ENCODE peak calls at places on chromosomes 2 and 18, in eight cellular contexts. Q, P, J, H, G, S, B and K are unnamed samples.

GRCh38 chr2:143132360-143132759 is 3.1 kb downstream of the ARHGAP15 start:
- DNase-seq in Q (no peak), P (no peak), J (no peak), H (no peak), G (no peak), S (no peak), B (no peak), K (no peak)

GRCh38 chr2:228417966-228418365 is 236.5 kb upstream of the SPHKAP start:
- DNase-seq in Q (no peak), P (no peak), J (no peak), H (no peak), G (no peak), S (no peak), B (no peak), K (no peak)

GRCh38 chr2:181904022-181904632 is 12.6 kb downstream of the ITPRID2 start:
- DNase-seq in Q (no peak), P (peak; percentile 21), J (no peak), H (no peak), G (peak; percentile 89), S (peak; percentile 50), B (no peak), K (no peak)

GRCh38 chr2:47907097-47907781 is 941 bp upstream of the FBXO11 start:
- DNase-seq in Q (peak; percentile 42), P (peak; percentile 20), J (no peak), H (no peak), G (no peak), S (no peak), B (peak; percentile 27), K (peak; percentile 63)

GRCh38 chr18:35513181-35513932 is 15.6 kb upstream of the INO80C start:
- DNase-seq in Q (peak; percentile 20), P (peak; percentile 43), J (peak; percentile 45), H (no peak), G (no peak), S (peak; percentile 54), B (peak; percentile 27), K (no peak)

GRCh38 chr2:75458201-75458600 is 102.5 kb downstream of the EVA1A start:
- DNase-seq in Q (no peak), P (no peak), J (no peak), H (no peak), G (no peak), S (no peak), B (no peak), K (no peak)

GRCh38 chr2:222805591-222806304 is 55.1 kb upstream of the ACSL3 start:
- DNase-seq in Q (no peak), P (no peak), J (no peak), H (no peak), G (no peak), S (no peak), B (peak; percentile 62), K (no peak)

GRCh38 chr2:184597996-184598312 is 375 bp upstream of the ZNF804A start:
- DNase-seq in Q (peak; percentile 6), P (no peak), J (no peak), H (peak; percentile 27), G (no peak), S (peak; percentile 6), B (no peak), K (no peak)

GRCh38 chr2:30717081-30717650 is 90.1 kb downstream of the CAPN13 start:
- DNase-seq in Q (no peak), P (no peak), J (no peak), H (no peak), G (no peak), S (no peak), B (no peak), K (no peak)

GRCh38 chr2:161436411-161436810 is 20.3 kb downstream of the TBR1 start:
- DNase-seq in Q (no peak), P (no peak), J (no peak), H (no peak), G (no peak), S (peak; percentile 93), B (no peak), K (no peak)

GRCh38 chr2:31524592-31524991 is 56.1 kb downstream of the SRD5A2 start:
- DNase-seq in Q (no peak), P (no peak), J (no peak), H (no peak), G (no peak), S (no peak), B (no peak), K (no peak)

GRCh38 chr2:9552491-9553178 is 3.0 kb downstream of the ADAM17 start:
- DNase-seq in Q (no peak), P (no peak), J (no peak), H (no peak), G (peak; percentile 78), S (peak; percentile 91), B (no peak), K (no peak)

GRCh38 chr18:26322892-26323653 is 96.8 kb downstream of the TAF4B start:
- DNase-seq in Q (no peak), P (no peak), J (no peak), H (no peak), G (no peak), S (peak; percentile 56), B (no peak), K (no peak)

GRCh38 chr2:200174433-200175216 is 131.9 kb upstream of the SPATS2L start:
- DNase-seq in Q (no peak), P (no peak), J (no peak), H (no peak), G (no peak), S (no peak), B (no peak), K (no peak)

GRCh38 chr2:205002390-205002789 is 457.1 kb downstream of the PARD3B start:
- DNase-seq in Q (no peak), P (no peak), J (no peak), H (no peak), G (no peak), S (no peak), B (no peak), K (no peak)

GRCh38 chr2:72915076-72915906 is 2.0 kb upstream of the EMX1 start:
- DNase-seq in Q (no peak), P (peak; percentile 45), J (no peak), H (peak; percentile 13), G (no peak), S (no peak), B (no peak), K (no peak)

DNA sequence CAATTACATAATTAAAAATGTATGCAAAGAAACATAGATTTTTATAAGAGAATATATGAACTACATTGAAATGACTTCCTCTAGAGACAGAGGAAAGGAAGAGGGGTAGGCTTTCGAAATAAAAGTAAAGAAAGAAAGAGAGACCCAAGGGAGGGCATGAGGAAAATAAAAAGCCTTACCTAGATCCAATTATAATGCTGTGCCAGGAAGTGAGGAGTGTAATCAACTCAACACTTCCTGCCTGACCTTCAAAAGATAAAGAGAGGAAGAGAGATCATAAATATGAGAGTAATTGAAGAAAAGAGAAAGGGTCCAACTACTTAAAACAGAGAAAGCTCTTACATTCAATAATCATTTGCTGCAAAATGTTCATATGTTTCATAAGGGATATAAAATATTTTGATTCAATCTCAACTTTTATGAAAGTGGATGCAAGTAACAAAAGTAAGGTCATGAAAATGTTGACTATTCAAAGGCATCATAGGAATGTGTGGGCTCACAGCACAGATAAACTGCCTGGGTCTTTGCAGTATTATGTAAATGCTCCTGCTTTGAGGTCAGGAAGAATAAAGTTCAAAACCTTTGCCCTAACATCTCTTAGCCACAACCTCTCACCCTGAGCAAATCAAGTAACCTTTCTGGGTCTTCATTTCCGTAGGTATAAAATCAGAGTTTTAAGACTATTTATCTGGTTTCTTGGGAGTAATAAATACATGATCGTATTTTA is 1237.7 kb downstream of the LRP1B start:
- DNase-seq in Q (no peak), P (no peak), J (no peak), H (no peak), G (no peak), S (peak; percentile 19), B (no peak), K (no peak)
- H3K27ac ChIP-seq in Q (no peak overlapping the region), P (no peak overlapping the region), J (no peak overlapping the region), H (no peak overlapping the region), G (no peak overlapping the region), S (no peak overlapping the region), B (no peak overlapping the region), K (no peak overlapping the region)

GRCh38 chr2:219175486-219175885 is 1.2 kb downstream of the CNPPD1 start:
- DNase-seq in Q (no peak), P (no peak), J (no peak), H (no peak), G (no peak), S (no peak), B (no peak), K (peak; percentile 40)
- H3K4me1 ChIP-seq in Q (peaks cover 47% of the 10 kb centered on the region), P (peaks cover 14% of the 10 kb centered on the region), J (peaks cover 56% of the 10 kb centered on the region), H (peaks cover 32% of the 10 kb centered on the region), G (peaks cover 18% of the 10 kb centered on the region), S (peaks cover 8% of the 10 kb centered on the region), B (no peaks in the 10 kb centered on the region), K (peaks cover 3% of the 10 kb centered on the region)

DNA sequence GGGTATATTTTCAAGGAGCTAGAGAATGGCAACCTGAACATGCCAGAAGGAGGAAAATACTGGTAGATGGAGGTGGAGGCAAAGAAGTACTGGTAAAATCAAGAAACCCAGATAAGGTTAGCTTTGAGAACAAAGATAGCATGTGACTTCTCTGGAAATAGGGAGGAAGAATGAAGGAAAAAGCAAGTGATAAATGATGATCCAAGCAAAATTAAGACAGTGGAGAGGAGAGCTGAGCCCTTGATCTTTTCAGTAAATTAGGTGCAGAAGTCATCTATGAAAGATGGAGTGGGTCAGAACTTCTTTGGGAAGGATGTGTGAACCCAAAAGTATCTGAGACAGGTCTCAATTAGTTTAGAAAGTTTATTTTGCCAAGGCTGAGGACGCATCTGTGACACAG is 25.7 kb upstream of the AFTPH start:
- DNase-seq in Q (no peak), P (no peak), J (no peak), H (no peak), G (no peak), S (no peak), B (no peak), K (no peak)
- H3K27me3 ChIP-seq in Q (no peaks in the 10 kb centered on the region), P (no peaks in the 10 kb centered on the region), J (no peaks in the 10 kb centered on the region), H (no peaks in the 10 kb centered on the region), G (peaks cover 29% of the 10 kb centered on the region), S (peaks cover 52% of the 10 kb centered on the region), B (no peaks in the 10 kb centered on the region), K (no peaks in the 10 kb centered on the region)

GRCh38 chr2:208037564-208038487 is 12.5 kb upstream of the PLEKHM3 start:
- DNase-seq in Q (no peak), P (no peak), J (no peak), H (no peak), G (no peak), S (no peak), B (no peak), K (no peak)

GRCh38 chr2:208042450-208042849 is 17.1 kb upstream of the PLEKHM3 start:
- DNase-seq in Q (no peak), P (no peak), J (no peak), H (no peak), G (no peak), S (no peak), B (no peak), K (no peak)

GRCh38 chr2:208040199-208041171 is 15.2 kb upstream of the PLEKHM3 start:
- DNase-seq in Q (peak; percentile 80), P (peak; percentile 84), J (peak; percentile 65), H (peak; percentile 90), G (peak; percentile 63), S (peak; percentile 82), B (no peak), K (peak; percentile 67)

GRCh38 chr2:208042041-208042440 is 16.7 kb upstream of the PLEKHM3 start:
- DNase-seq in Q (peak; percentile 10), P (no peak), J (no peak), H (no peak), G (no peak), S (peak; percentile 78), B (no peak), K (no peak)

GRCh38 chr2:208039661-208040060 is 14.3 kb upstream of the PLEKHM3 start:
- DNase-seq in Q (no peak), P (peak; percentile 87), J (no peak), H (no peak), G (no peak), S (no peak), B (no peak), K (no peak)
- H3K27ac ChIP-seq in Q (no peak overlapping the region), P (peak overlapping the region; percentile 77), J (no peak overlapping the region), H (no peak overlapping the region), G (no peak overlapping the region), S (no peak overlapping the region), B (no peak overlapping the region), K (no peak overlapping the region)

GRCh38 chr2:197322729-197323720 is 12.4 kb upstream of the ANKRD44 start:
- DNase-seq in Q (no peak), P (no peak), J (no peak), H (no peak), G (no peak), S (no peak), B (no peak), K (peak; percentile 46)
- H3K4me1 ChIP-seq in Q (no peaks in the 10 kb centered on the region), P (no peaks in the 10 kb centered on the region), J (no peaks in the 10 kb centered on the region), H (no peaks in the 10 kb centered on the region), G (no peaks in the 10 kb centered on the region), S (peaks cover 2% of the 10 kb centered on the region), B (no peaks in the 10 kb centered on the region), K (no peaks in the 10 kb centered on the region)